ENCODE peak calls at places on chromosomes 1 and 21, in four cellular contexts. L, W, T and R are unnamed samples.

GRCh38 chr1:99843760-99844159 is 6.4 kb upstream of the AGL start:
- DNase-seq in W (no peak), L (no peak), T (no peak), R (no peak)

GRCh38 chr1:114756949-114757454 is 782 bp downstream of the CSDE1 start:
- DNase-seq in W (peak; percentile 18), L (peak; percentile 49), T (no peak), R (no peak)

GRCh38 chr1:192158181-192158580 is at the start of gene RGS18:
- DNase-seq in W (no peak), L (no peak), T (no peak), R (no peak)

GRCh38 chr1:109712321-109712864 is 342 bp downstream of the GSTM5 start:
- DNase-seq in T (no peak), L (no peak), W (no peak), R (no peak)

GRCh38 chr1:225999912-226000337 is 782 bp upstream of the SDE2 start:
- DNase-seq in W (no peak), T (no peak), L (peak; percentile 21), R (no peak)

GRCh38 chr1:33338495-33339211 is 17.8 kb upstream of the A3GALT2 start:
- DNase-seq in W (no peak), T (no peak), L (peak; percentile 28), R (no peak)

GRCh38 chr1:107140703-107141490 is at the start of gene NTNG1:
- DNase-seq in T (no peak), W (no peak), L (no peak), R (peak; percentile 69)

GRCh38 chr1:101757985-101758384 is 238.7 kb downstream of the OLFM3 start:
- DNase-seq in W (no peak), T (no peak), L (no peak), R (no peak)

GRCh38 chr1:202210370-202210769 is 16.8 kb downstream of the LGR6 start:
- DNase-seq in T (no peak), L (no peak), W (no peak), R (no peak)

GRCh38 chr1:92701147-92701546 is 83.8 kb downstream of the EVI5 start:
- DNase-seq in W (no peak), T (no peak), L (no peak), R (no peak)

GRCh38 chr1:162892916-162893714 is 32.1 kb upstream of the CCDC190 start:
- DNase-seq in T (no peak), L (peak; percentile 88), W (no peak), R (no peak)

GRCh38 chr1:65792671-65793358 is at the start of gene PDE4B:
- DNase-seq in W (no peak), L (no peak), T (no peak), R (peak; percentile 71)

GRCh38 chr1:227447531-227447990 is 115.8 kb upstream of the ZNF678 start:
- DNase-seq in T (peak; percentile 37), W (peak; percentile 57), L (no peak), R (no peak)
- TF ChIP-seq PHF8 in T (no peak), W (no peak), L (no peak), R (no peak)

DNA sequence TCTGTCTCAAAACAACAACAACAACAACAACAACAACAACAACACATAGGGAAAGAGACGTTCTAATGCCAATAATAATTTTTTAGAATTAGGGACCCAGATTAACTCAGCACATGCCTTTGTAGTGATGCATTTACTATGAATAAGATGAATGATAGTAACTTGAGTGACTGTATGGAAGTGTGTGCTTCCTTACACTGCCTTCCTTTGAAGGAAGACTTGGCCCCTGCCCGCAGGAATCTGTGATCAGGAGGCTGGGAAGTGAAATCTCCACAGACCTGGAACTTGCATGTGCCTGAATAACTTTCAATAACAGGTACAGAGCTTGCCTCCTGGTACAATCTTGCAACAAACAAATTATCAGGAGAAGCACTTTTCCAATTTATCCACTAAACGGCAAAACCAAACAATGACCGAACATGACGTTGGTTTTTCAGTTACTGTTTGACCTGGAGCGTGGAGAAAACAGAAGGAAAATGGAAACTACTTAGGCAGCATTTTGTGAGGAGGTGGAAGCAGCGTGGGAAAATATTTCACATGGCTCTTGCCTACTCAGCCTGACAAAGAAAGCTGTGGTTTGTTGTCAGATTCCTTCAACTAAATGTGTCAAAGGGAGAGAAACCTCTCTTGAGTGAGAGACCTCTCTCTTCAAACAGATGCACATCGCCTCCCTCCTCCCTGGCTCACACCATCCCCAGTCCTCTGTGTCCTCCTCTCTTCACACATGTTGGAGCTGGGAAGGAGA is 10.1 kb upstream of the ABCA4 start:
- DNase-seq in T (no peak), W (no peak), L (no peak), R (no peak)
- TF ChIP-seq PHF8 in T (no peak), W (no peak), L (no peak), R (no peak)

GRCh38 chr1:88877382-88877825 is 14.0 kb downstream of the GTF2B start:
- DNase-seq in T (no peak), L (peak; percentile 24), W (no peak), R (no peak)
- TF ChIP-seq PHF8 in T (no peak), L (no peak), W (no peak), R (no peak)

DNA sequence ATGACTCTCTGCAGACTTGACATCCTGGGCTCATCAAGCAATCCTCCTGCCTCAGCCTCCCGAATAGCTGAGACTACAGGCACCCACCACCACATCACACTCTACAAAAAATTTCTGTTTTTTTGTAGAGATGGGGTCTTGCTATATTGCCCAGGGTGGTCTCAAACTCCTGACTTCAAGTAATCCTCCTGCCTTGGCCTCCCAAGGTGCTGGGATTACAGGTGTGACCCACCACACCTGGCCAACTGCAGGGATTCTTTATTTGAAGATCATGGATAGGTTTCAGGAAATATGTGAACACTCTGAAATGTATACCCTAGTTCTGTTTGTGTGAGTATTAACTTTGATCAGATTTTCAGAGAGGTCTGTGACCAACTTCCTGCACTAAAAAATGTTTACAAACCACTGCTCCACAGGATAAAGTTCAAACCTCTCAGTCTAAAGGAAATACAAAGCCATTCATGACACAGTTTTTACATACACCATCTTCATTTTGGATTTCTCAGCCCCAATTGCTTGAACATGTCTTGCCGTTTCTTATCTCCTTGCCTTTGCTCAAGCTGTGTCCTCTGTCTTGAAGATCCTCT is 252.3 kb upstream of the FGGY start:
- DNase-seq in W (no peak), L (peak; percentile 29), T (no peak), R (no peak)
- TF ChIP-seq PHF8 in W (no peak), L (no peak), T (no peak), R (no peak)

GRCh38 chr21:44533121-44533890 is 6.7 kb downstream of the KRTAP10-1 start:
- DNase-seq in T (no peak), W (no peak), L (no peak), R (no peak)
- TF ChIP-seq PHF8 in T (no peak), W (no peak), L (no peak), R (no peak)

DNA sequence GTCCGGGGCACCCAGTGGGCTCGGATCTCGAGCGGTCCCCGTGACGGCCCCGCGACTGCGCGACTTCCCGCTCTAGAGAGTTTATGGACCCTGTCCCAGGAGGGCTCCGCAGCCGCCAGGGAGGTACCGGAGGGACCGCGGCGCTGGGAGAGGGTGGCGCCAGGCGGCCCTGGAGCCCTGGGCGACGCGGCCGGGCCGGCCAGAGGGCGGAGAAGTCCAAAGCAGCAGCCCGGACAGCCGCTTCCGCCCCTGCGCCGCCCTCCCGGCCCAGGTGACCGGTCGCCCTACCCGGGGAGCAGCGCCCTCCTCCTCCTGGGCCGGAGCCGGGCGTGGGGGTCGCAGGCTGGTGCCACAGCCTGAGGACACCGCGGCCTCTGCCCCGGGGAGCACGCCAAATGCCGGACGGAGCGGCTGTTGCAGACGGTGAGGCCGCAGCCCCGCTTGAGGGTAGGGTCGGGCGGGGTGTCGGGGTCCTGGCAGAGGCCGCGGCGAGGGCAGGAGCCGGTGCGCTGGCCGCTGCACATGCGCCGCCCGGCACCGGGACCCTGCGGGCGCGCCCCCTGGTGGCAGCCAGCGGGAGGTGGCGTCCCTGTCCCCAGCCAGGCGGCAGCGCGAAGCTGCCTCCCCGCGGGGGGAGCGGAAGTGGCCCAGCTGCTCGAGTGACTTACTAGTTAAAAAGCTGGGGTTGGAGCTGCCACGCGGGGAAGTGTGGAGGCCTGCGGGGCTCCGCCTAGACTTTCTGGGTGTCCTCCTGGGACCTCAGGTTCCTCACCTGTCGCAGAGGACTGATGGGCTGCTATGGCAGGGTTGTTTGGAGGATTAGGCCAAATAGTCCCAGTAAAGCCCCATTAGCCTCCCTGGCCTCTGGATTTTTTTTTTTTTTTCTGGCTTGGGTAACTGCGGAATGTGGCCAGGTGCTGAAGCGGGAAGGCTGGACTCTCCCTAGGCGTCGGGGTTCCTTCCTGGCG is 20.9 kb upstream of the ZNF678 start:
- DNase-seq in L (peak; percentile 53), T (peak; percentile 30), W (peak; percentile 73), R (peak; percentile 93)
- TF ChIP-seq PHF8 in L (peak; percentile 78), T (no peak), W (peak; percentile 48), R (peak; percentile 18)

GRCh38 chr1:59045137-59045536 is 251.8 kb upstream of the FGGY start:
- DNase-seq in W (no peak), T (no peak), L (no peak), R (no peak)

GRCh38 chr1:59041878-59042277 is 255.0 kb upstream of the FGGY start:
- DNase-seq in W (no peak), L (no peak), T (no peak), R (no peak)

GRCh38 chr1:59045636-59046035 is 251.3 kb upstream of the FGGY start:
- DNase-seq in T (no peak), W (no peak), L (no peak), R (no peak)

GRCh38 chr1:59046134-59046533 is 250.8 kb upstream of the FGGY start:
- DNase-seq in L (no peak), W (no peak), T (no peak), R (no peak)

DNA sequence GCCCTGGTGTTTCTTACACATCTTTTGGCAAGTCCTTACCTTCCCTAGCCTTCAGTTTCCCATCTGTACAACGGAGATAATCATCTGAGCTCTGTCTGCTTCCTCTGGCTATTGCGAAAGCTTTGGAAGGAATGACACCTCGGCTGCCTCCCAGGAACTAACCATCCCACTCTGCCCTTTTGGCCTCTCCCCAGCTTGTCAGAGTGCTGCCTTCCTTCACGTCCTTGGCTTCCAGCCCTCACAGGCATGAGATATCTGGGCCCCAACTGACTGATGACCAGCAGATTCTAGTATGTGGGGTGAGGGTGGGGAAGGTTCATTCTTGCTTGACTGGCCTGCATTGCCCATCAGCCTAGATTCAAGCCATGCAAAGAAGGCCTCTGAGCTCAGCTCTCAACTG is 253.1 kb upstream of the FGGY start:
- DNase-seq in T (no peak), L (peak; percentile 66), W (no peak), R (no peak)
- TF ChIP-seq PHF8 in T (no peak), L (no peak), W (no peak), R (no peak)